ENCODE peak calls at places on chromosomes 11 and 22, in ten cellular contexts. L is AG09319; E is NK-92 treated with Interleukin-12 subunit alpha and Interleukin-12 subunit beta, amount 100 ng/mL, for 24 hours; A is T follicular helper cell; Q is hippocampal formation; K is NCI-H345; T is 8988T; F is kidney epithelial cell; Y is NCI-H460; N is stimulated activated CD4-positive, alpha-beta T cell treated with anti-CD3 and anti-CD28 coated beads, Interleukin-1b, Interleukin-23, amount 100 ng/mL, for 24 hours. M is an unnamed sample.

GRCh38 chr11:797300-798092 is 585 bp downstream of the SLC25A22 start:
- DNase-seq in F (no peak), N (no peak), L (no peak), Y (no peak), A (peak; percentile 70), E (peak; percentile 70), K (peak; percentile 91), T (peak; percentile 97), Q (peak; percentile 68), M (peak; percentile 77)

GRCh38 chr11:126926376-126926791 is 74.2 kb downstream of the KIRREL3 start:
- DNase-seq in Q (peak; percentile 48), F (no peak), K (no peak), L (no peak), A (no peak), N (no peak), T (no peak), Y (no peak), E (no peak), M (no peak)

GRCh38 chr22:30903876-30904460 is 64.6 kb downstream of the MORC2 start:
- DNase-seq in N (no peak), L (no peak), Y (no peak), K (no peak), A (no peak), F (no peak), Q (no peak), T (no peak), E (no peak), M (no peak)

GRCh38 chr11:59891781-59892181 is 13.2 kb downstream of the OOSP3 start:
- DNase-seq in T (no peak), L (no peak), N (no peak), Y (no peak), K (no peak), Q (no peak), E (no peak), F (no peak), A (no peak), M (no peak)

GRCh38 chr11:94794287-94795168 is 26.4 kb downstream of the AMOTL1 start:
- DNase-seq in Y (no peak), K (no peak), T (peak; percentile 38), F (peak; percentile 67), Q (no peak), L (peak; percentile 71), A (no peak), E (no peak), N (no peak), M (no peak)

GRCh38 chr11:56163804-56164203 is 3.7 kb upstream of the OR8K5 start:
- DNase-seq in A (no peak), Y (no peak), L (no peak), Q (no peak), T (no peak), K (no peak), F (no peak), E (no peak), N (no peak), M (no peak)

GRCh38 chr22:29780781-29781676 is 13.9 kb downstream of the UQCR10 start:
- DNase-seq in Q (peak; percentile 10), F (peak; percentile 79), A (no peak), K (no peak), N (no peak), L (peak; percentile 34), E (no peak), T (no peak), Y (no peak), M (no peak)

GRCh38 chr11:123419720-123420466 is 10.2 kb upstream of the GRAMD1B start:
- DNase-seq in E (no peak), F (no peak), T (no peak), L (no peak), N (no peak), A (no peak), Q (no peak), Y (no peak), K (no peak), M (no peak)

GRCh38 chr11:125348704-125349635 is 147.1 kb downstream of the FEZ1 start:
- DNase-seq in N (peak; percentile 20), F (no peak), Y (peak; percentile 20), T (peak; percentile 68), L (no peak), Q (peak; percentile 35), E (no peak), A (peak; percentile 6), K (peak; percentile 46), M (no peak)

GRCh38 chr11:107733518-107733917 is 21.7 kb upstream of the SLN start:
- DNase-seq in A (no peak), T (no peak), E (no peak), L (no peak), Y (no peak), K (no peak), N (no peak), Q (no peak), F (no peak), M (no peak)

GRCh38 chr22:20390394-20390907 is 3.5 kb upstream of the ZNF74 start:
- DNase-seq in F (no peak), A (no peak), E (no peak), K (no peak), Q (no peak), N (no peak), Y (no peak), L (no peak), T (no peak), M (no peak)

GRCh38 chr11:122242731-122243130 is 126.7 kb upstream of the BLID start:
- DNase-seq in L (no peak), T (no peak), E (no peak), Y (no peak), N (no peak), Q (no peak), K (no peak), A (no peak), F (no peak), M (no peak)

GRCh38 chr11:115745545-115746265 is 241.5 kb upstream of the CADM1 start:
- DNase-seq in K (no peak), N (no peak), Q (no peak), Y (no peak), E (no peak), T (no peak), A (no peak), L (no peak), F (no peak), M (no peak)

GRCh38 chr11:134126197-134126822 is 57.4 kb downstream of the JAM3 start:
- DNase-seq in A (no peak), F (peak; percentile 42), L (peak; percentile 48), T (no peak), K (no peak), Q (peak; percentile 66), N (no peak), E (no peak), Y (no peak), M (no peak)

GRCh38 chr11:45485070-45485716 is 180.2 kb downstream of the CHST1 start:
- DNase-seq in A (no peak), T (no peak), N (no peak), E (no peak), K (no peak), Y (no peak), L (no peak), F (no peak), Q (no peak), M (no peak)

GRCh38 chr11:17496406-17496805 is 19.8 kb upstream of the ABCC8 start:
- DNase-seq in F (no peak), A (no peak), E (no peak), K (no peak), Q (no peak), Y (no peak), N (no peak), L (no peak), T (no peak), M (no peak)

GRCh38 chr22:40487663-40488249 is 117.4 kb downstream of the SGSM3 start:
- DNase-seq in K (peak; percentile 11), F (no peak), Q (no peak), E (no peak), N (no peak), Y (no peak), T (no peak), A (no peak), L (no peak), M (no peak)

GRCh38 chr22:46854125-46854870 is 91.8 kb downstream of the TBC1D22A start:
- DNase-seq in T (no peak), Y (no peak), N (no peak), A (no peak), E (no peak), F (no peak), Q (peak; percentile 12), L (no peak), K (no peak), M (no peak)

GRCh38 chr22:42990131-42990838 is 24.7 kb downstream of the PACSIN2 start:
- DNase-seq in E (no peak), N (no peak), Q (no peak), A (no peak), L (no peak), F (peak; percentile 86), Y (peak; percentile 52), T (peak; percentile 48), K (no peak), M (no peak)

GRCh38 chr22:39612811-39613548 is 42.4 kb downstream of the CACNA1I start:
- DNase-seq in T (no peak), N (no peak), L (no peak), K (no peak), F (no peak), A (no peak), Q (no peak), Y (no peak), E (no peak), M (no peak)

GRCh38 chr22:42719133-42719532 is 1.5 kb downstream of the A4GALT start:
- DNase-seq in T (no peak), Y (no peak), E (no peak), N (no peak), K (no peak), Q (no peak), A (no peak), L (no peak), F (no peak), M (no peak)

GRCh38 chr22:37167981-37168647 is 18.4 kb upstream of the IL2RB start:
- DNase-seq in E (no peak), L (no peak), K (no peak), N (no peak), Q (no peak), T (no peak), Y (no peak), F (no peak), A (no peak), M (no peak)

GRCh38 chr11:75103380-75104026 is 6.8 kb upstream of the OR2AT4 start:
- DNase-seq in K (no peak), E (no peak), L (no peak), Q (no peak), T (no peak), F (no peak), N (no peak), A (no peak), Y (no peak), M (no peak)

GRCh38 chr11:43944761-43945311 is 2.4 kb downstream of the C11orf96 start:
- DNase-seq in T (peak; percentile 96), N (peak; percentile 54), E (peak; percentile 36), L (no peak), F (no peak), K (peak; percentile 34), A (peak; percentile 54), Q (peak; percentile 53), Y (no peak), M (no peak)

M was measured in NCI-H187.